ENCODE peak calls at places on chromosomes 5 and 9, in four cellular contexts. A is HepG2, U is SK-N-SH, P is K562. X is an unnamed sample.

GRCh38 chr9:87531370-87532295 is 34.0 kb downstream of the DAPK1 start:
- DNase-seq in P (no peak), U (no peak), A (no peak), X (no peak)

GRCh38 chr5:91556-92263 is at the start of gene PLEKHG4B:
- DNase-seq in A (no peak), P (no peak), U (peak), X (no peak)

GRCh38 chr9:35903049-35903448 is 3.0 kb upstream of the HRCT1 start:
- DNase-seq in A (peak), P (peak), U (peak), X (peak)

GRCh38 chr9:82891321-82891720 is 171.6 kb downstream of the RASEF start:
- DNase-seq in P (no peak), A (no peak), U (no peak), X (no peak)

GRCh38 chr5:147081256-147081872 is 153.5 kb upstream of the STK32A start:
- DNase-seq in A (no peak), U (no peak), P (no peak), X (no peak)

GRCh38 chr5:124438390-124439380 is 307.8 kb downstream of the ZNF608 start:
- DNase-seq in A (no peak), P (no peak), U (no peak), X (no peak)

GRCh38 chr9:126509718-126510117 is 104.0 kb upstream of the LMX1B start:
- DNase-seq in A (no peak), P (no peak), U (peak), X (no peak)

GRCh38 chr5:114716955-114717354 is 355.1 kb downstream of the KCNN2 start:
- DNase-seq in A (no peak), U (no peak), P (no peak), X (no peak)

GRCh38 chr5:135392256-135392655 is 6.8 kb downstream of the MACROH2A1 start:
- DNase-seq in U (no peak), A (no peak), P (no peak), X (no peak)

GRCh38 chr5:143693691-143694252 is 118.2 kb upstream of the HMHB1 start:
- DNase-seq in U (no peak), A (no peak), P (no peak), X (no peak)

GRCh38 chr9:134472256-134472655 is 146.0 kb downstream of the RXRA start:
- DNase-seq in P (no peak), A (no peak), U (no peak), X (no peak)

GRCh38 chr9:134473353-134474057 is 147.2 kb downstream of the RXRA start:
- DNase-seq in A (no peak), P (no peak), U (no peak), X (no peak)

GRCh38 chr9:134474656-134475050 is 148.4 kb downstream of the RXRA start:
- DNase-seq in A (no peak), P (no peak), U (no peak), X (no peak)

GRCh38 chr9:134475051-134475790 is 149.0 kb downstream of the RXRA start:
- DNase-seq in P (no peak), A (no peak), U (no peak), X (no peak)

GRCh38 chr9:134474058-134474370 is 147.8 kb downstream of the RXRA start:
- DNase-seq in A (no peak), P (no peak), U (no peak), X (no peak)
- TF ChIP-seq RAD21 in A (no peak), P (no peak), U (no peak), X (no peak)

DNA sequence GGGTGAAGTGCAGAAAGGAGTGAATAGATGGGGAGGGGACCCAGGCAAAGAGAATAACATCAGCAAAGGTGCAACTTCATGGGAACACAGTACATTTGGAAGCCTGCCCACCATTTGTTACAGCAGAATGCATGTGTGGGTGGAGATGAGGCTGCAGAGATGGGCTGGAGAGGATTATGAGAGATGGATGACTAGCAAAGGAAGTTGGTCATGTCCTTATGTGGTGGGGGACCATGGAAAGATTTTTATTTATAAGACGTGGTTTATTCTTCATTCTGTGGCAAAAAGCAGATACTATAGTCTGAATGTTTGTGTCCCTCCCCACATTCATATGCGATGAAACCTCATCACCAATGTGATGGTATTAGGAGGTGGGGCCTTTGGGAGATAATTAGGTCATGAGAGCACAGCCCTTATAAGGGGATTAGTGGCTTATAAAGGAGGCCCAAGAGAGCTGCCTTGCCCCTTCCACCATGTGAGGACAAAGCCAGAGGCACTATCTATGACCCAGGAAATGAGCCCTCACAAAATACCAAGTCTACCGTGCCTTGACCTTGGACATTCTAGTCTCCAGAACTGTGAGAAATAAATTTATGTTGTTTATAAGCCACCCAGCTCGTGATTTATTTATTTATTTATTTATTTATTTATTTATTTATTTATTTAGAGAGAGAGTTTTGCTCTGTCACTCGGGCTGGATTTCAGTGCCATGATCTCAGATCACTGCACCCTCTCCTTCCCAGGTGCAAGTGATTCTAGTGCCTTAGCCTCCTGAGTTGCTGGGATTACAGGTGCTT is 483.7 kb downstream of the RAB3C start:
- DNase-seq in A (no peak), U (no peak), P (no peak), X (no peak)
- TF ChIP-seq ELF1 in A (no peak), U (no peak), P (no peak), X (no peak)

GRCh38 chr9:104200456-104200994 is 106.4 kb downstream of the SMC2 start:
- DNase-seq in A (no peak), U (no peak), P (no peak), X (no peak)
- TF ChIP-seq CTCF in A (no peak), U (no peak), P (no peak), X (no peak)

GRCh38 chr9:73133042-73133651 is 18.5 kb upstream of the ANXA1 start:
- DNase-seq in U (no peak), A (no peak), P (no peak), X (no peak)
- TF ChIP-seq RAD21 in U (no peak), A (no peak), P (no peak), X (no peak)

DNA sequence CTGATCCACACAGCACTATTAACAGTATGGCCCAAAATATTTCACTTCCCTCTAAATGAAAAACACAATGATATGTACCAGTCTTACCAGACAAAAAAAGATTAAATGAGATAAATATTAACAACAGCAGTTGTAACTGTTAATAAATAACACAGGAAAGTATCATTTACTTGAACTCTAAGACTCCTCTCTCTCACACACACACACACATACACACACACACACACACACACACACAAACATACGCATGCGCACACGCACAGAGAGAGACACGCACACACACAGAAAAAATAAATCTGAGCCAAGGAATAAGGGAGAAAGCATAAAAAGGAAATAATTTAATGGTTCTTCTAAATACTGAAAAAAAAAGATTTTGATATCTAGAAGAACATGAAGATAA is 32.8 kb downstream of the FANCC start:
- DNase-seq in A (no peak), U (no peak), P (no peak), X (no peak)
- TF ChIP-seq ELF1 in A (no peak), U (no peak), P (no peak), X (no peak)

GRCh38 chr5:67372887-67373286 is 176.3 kb upstream of the CD180 start:
- DNase-seq in U (no peak), P (no peak), A (no peak), X (no peak)
- TF ChIP-seq CTCF in U (no peak), P (no peak), A (no peak), X (no peak)

X was measured in HCT116.